ENCODE peak calls at places on chromosomes 4 and X, in ten cellular contexts. I is fibroblast of lung, O is lung, Z is IMR-90, F is thoracic aorta, Y is OCI-LY7, Q is GM12865, H is adrenal gland, G is lower lobe of right lung, U is prostate gland. T is an unnamed sample.

GRCh38 chr4:87732033-87732770 is 67.2 kb upstream of the IBSP start:
- DNase-seq in I (peak; percentile 14), O (no peak), Z (no peak), F (no peak), Y (no peak), Q (no peak), H (peak; percentile 16), G (peak; percentile 55), U (no peak), T (no peak)

GRCh38 chr4:6502747-6503465 is 30.5 kb upstream of the PPP2R2C start:
- DNase-seq in I (no peak), O (peak; percentile 7), Z (no peak), F (no peak), Y (no peak), Q (no peak), H (no peak), G (no peak), U (no peak), T (no peak)

GRCh38 chr4:100168521-100168920 is 21.7 kb downstream of the DDIT4L start:
- DNase-seq in I (peak; percentile 30), O (no peak), Z (peak; percentile 63), F (no peak), Y (no peak), Q (no peak), H (no peak), G (no peak), U (no peak), T (peak; percentile 32)

GRCh38 chrX:81195712-81196111 is 6.0 kb downstream of the HMGN5 start:
- DNase-seq in I (peak; percentile 63), O (peak; percentile 68), Z (peak; percentile 52), F (no peak), Y (peak; percentile 70), Q (peak; percentile 72), H (peak; percentile 53), G (no peak), U (peak; percentile 6), T (no peak)

GRCh38 chr4:75137302-75137701 is 204.4 kb downstream of the PARM1 start:
- DNase-seq in I (no peak), O (no peak), Z (no peak), F (no peak), Y (no peak), Q (no peak), H (no peak), G (no peak), U (no peak), T (no peak)

GRCh38 chr4:104966349-104967033 is 180.2 kb upstream of the TET2 start:
- DNase-seq in I (peak; percentile 21), O (peak; percentile 61), Z (no peak), F (no peak), Y (no peak), Q (peak; percentile 95), H (no peak), G (no peak), U (peak; percentile 68), T (no peak)

GRCh38 chrX:40573763-40574162 is 7.0 kb upstream of the ATP6AP2 start:
- DNase-seq in I (peak; percentile 7), O (no peak), Z (peak; percentile 11), F (no peak), Y (peak; percentile 45), Q (peak; percentile 55), H (no peak), G (no peak), U (no peak), T (no peak)

GRCh38 chr4:110950721-110951120 is 327.8 kb upstream of the PITX2 start:
- DNase-seq in I (no peak), O (no peak), Z (no peak), F (no peak), Y (no peak), Q (no peak), H (no peak), G (no peak), U (no peak), T (no peak)

GRCh38 chrX:104347860-104348259 is 93.1 kb upstream of the ESX1 start:
- DNase-seq in I (no peak), O (no peak), Z (no peak), F (no peak), Y (no peak), Q (no peak), H (no peak), G (no peak), U (no peak), T (no peak)

GRCh38 chrX:104342065-104342464 is 87.3 kb upstream of the ESX1 start:
- DNase-seq in I (no peak), O (no peak), Z (no peak), F (no peak), Y (no peak), Q (no peak), H (no peak), G (no peak), U (no peak), T (no peak)

GRCh38 chrX:104343408-104344129 is 88.8 kb upstream of the ESX1 start:
- DNase-seq in I (peak; percentile 74), O (peak; percentile 52), Z (peak; percentile 74), F (no peak), Y (peak; percentile 46), Q (peak; percentile 42), H (peak; percentile 39), G (no peak), U (no peak), T (peak; percentile 49)
- TF ChIP-seq CTCF in I (peak; percentile 44), O (peak; percentile 17), Z (peak; percentile 69), F (peak; percentile 20), Y (peak; percentile 69), Q (peak; percentile 37), H (peak; percentile 38), G (peak; percentile 27), U (no peak), T (peak; percentile 59)

GRCh38 chrX:150406559-150406958 is 43.4 kb downstream of the MAMLD1 start:
- DNase-seq in I (no peak), O (no peak), Z (peak; percentile 11), F (no peak), Y (no peak), Q (no peak), H (no peak), G (no peak), U (no peak), T (no peak)

GRCh38 chrX:150405006-150405405 is 41.9 kb downstream of the MAMLD1 start:
- DNase-seq in I (peak; percentile 14), O (no peak), Z (peak; percentile 23), F (no peak), Y (no peak), Q (no peak), H (no peak), G (no peak), U (no peak), T (peak; percentile 28)

GRCh38 chrX:150408561-150408960 is 45.4 kb downstream of the MAMLD1 start:
- DNase-seq in I (no peak), O (no peak), Z (peak; percentile 23), F (no peak), Y (no peak), Q (no peak), H (no peak), G (no peak), U (no peak), T (no peak)

GRCh38 chrX:150408007-150408406 is 44.9 kb downstream of the MAMLD1 start:
- DNase-seq in I (no peak), O (no peak), Z (no peak), F (no peak), Y (no peak), Q (no peak), H (no peak), G (no peak), U (no peak), T (no peak)

GRCh38 chrX:150405576-150405975 is 42.5 kb downstream of the MAMLD1 start:
- DNase-seq in I (no peak), O (no peak), Z (no peak), F (no peak), Y (no peak), Q (peak; percentile 3), H (no peak), G (no peak), U (no peak), T (no peak)
- TF ChIP-seq CTCF in I (no peak), O (no peak), Z (peak; percentile 14), F (no peak), Y (no peak), Q (no peak), H (no peak), G (no peak), U (no peak), T (peak; percentile 4)

DNA sequence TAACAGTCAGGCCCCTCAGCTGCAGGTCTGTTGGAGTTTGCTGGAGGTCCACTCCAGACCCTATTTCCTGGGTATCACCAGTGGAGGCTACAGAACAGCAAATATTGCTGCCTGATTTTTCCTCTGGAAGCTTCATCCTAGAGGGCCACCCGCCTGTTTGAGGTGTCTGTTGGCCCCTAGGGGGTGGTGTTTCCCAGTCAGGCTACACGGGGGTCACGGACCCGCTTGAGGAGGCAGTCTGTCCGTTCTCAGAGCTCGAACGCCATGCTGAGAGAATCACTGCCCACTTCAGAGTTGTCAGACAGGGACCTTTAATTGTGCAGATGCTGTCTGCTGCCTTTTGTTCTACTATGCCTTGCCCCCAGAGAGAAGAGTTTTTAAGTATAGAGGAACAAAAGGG is 160.8 kb downstream of the DKK2 start:
- DNase-seq in I (no peak), O (no peak), Z (no peak), F (no peak), Y (no peak), Q (peak; percentile 5), H (no peak), G (no peak), U (no peak), T (no peak)
- TF ChIP-seq CTCF in I (no peak), O (no peak), Z (no peak), F (no peak), Y (peak; percentile 21), Q (no peak), H (no peak), G (no peak), U (no peak), T (no peak)

GRCh38 chr4:145887241-145887964 is 51.2 kb downstream of the ZNF827 start:
- DNase-seq in I (peak; percentile 81), O (no peak), Z (peak; percentile 75), F (no peak), Y (peak; percentile 26), Q (peak; percentile 45), H (peak; percentile 48), G (no peak), U (peak; percentile 17), T (peak; percentile 70)

GRCh38 chr4:145895056-145895455 is 43.6 kb downstream of the ZNF827 start:
- DNase-seq in I (no peak), O (no peak), Z (no peak), F (no peak), Y (no peak), Q (no peak), H (no peak), G (no peak), U (no peak), T (no peak)

GRCh38 chr4:145890689-145891088 is 47.9 kb downstream of the ZNF827 start:
- DNase-seq in I (no peak), O (no peak), Z (no peak), F (no peak), Y (no peak), Q (no peak), H (no peak), G (no peak), U (no peak), T (no peak)

GRCh38 chr4:145888393-145888792 is 50.2 kb downstream of the ZNF827 start:
- DNase-seq in I (no peak), O (no peak), Z (no peak), F (no peak), Y (peak; percentile 13), Q (no peak), H (no peak), G (no peak), U (no peak), T (no peak)

DNA sequence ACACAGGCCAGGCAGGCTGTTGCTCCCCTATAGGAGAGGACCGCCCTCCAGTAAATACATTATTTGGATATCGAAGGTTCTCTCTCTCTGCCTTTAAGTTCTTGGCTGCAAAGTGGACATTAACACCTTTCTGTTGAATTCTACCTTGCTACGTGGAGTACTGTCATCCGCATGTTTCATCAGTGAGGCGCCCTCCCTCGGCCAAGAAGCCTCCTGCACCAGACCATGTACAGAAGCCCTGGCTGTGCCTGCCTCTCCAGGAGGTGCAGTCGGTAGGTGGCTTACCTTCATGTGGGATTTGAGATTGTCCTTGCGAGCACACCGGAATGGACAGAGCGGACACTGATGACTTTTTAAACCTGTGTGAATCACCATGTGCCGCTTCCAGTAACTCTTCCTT is 46.7 kb downstream of the ZNF827 start:
- DNase-seq in I (no peak), O (no peak), Z (no peak), F (no peak), Y (no peak), Q (no peak), H (no peak), G (no peak), U (no peak), T (no peak)
- TF ChIP-seq CTCF in I (no peak), O (no peak), Z (no peak), F (no peak), Y (no peak), Q (no peak), H (no peak), G (no peak), U (no peak), T (no peak)